ENCODE peak calls at places on chromosomes 12 and 14, in six cellular contexts. R is IMR-90, X is fibroblast of lung, M is DND-41, K is mesendoderm, E is SK-N-SH. B is an unnamed sample.

GRCh38 chr12:110537605-110538409 is 35.7 kb downstream of the RAD9B start:
- DNase-seq in R (no peak), X (peak), M (no peak), K (no peak), E (no peak), B (peak)

GRCh38 chr12:107319536-107320030 is 226.2 kb upstream of the CRY1 start:
- DNase-seq in R (no peak), X (peak), M (no peak), K (no peak), E (peak), B (no peak)

GRCh38 chr12:10641735-10642500 is 28.5 kb upstream of the MAGOHB start:
- DNase-seq in R (peak), X (peak), M (no peak), K (no peak), E (no peak), B (no peak)

GRCh38 chr14:97976861-97977260 is 1179.7 kb downstream of the VRK1 start:
- DNase-seq in R (no peak), X (no peak), M (peak), K (no peak), E (no peak), B (no peak)

GRCh38 chr12:9762369-9762768 is 1.7 kb upstream of the CD69 start:
- DNase-seq in R (no peak), X (no peak), M (no peak), K (no peak), E (no peak), B (no peak)

GRCh38 chr12:2615665-2616387 is 178.9 kb upstream of the FKBP4 start:
- DNase-seq in R (peak), X (peak), M (no peak), K (peak), E (no peak), B (peak)

GRCh38 chr12:46944771-46945170 is 119.0 kb upstream of the SLC38A4 start:
- DNase-seq in R (no peak), X (no peak), M (no peak), K (no peak), E (no peak), B (no peak)

GRCh38 chr14:64998455-64998931 is 11.8 kb downstream of the FNTB start:
- DNase-seq in R (peak), X (peak), M (no peak), K (no peak), E (no peak), B (no peak)

GRCh38 chr12:55188974-55189556 is 31.8 kb upstream of the OR10A7 start:
- DNase-seq in R (peak), X (peak), M (peak), K (peak), E (peak), B (no peak)

GRCh38 chr14:75208843-75209242 is 32.4 kb upstream of the TMED10 start:
- DNase-seq in R (no peak), X (no peak), M (no peak), K (no peak), E (no peak), B (no peak)

GRCh38 chr12:111529424-111530368 is 69.4 kb downstream of the ATXN2 start:
- DNase-seq in R (peak), X (peak), M (peak), K (peak), E (peak), B (no peak)

GRCh38 chr12:68824597-68825250 is 16.7 kb downstream of the MDM2 start:
- DNase-seq in R (no peak), X (no peak), M (no peak), K (no peak), E (no peak), B (no peak)

GRCh38 chr12:57237952-57238853 is 8.7 kb downstream of the SHMT2 start:
- DNase-seq in R (no peak), X (no peak), M (no peak), K (peak), E (peak), B (no peak)

GRCh38 chr12:99553461-99553860 is 94.1 kb upstream of the GARIN6 start:
- DNase-seq in R (no peak), X (no peak), M (no peak), K (no peak), E (no peak), B (no peak)

GRCh38 chr14:54220122-54220691 is 176.6 kb upstream of the CDKN3 start:
- DNase-seq in R (no peak), X (no peak), M (no peak), K (peak), E (peak), B (no peak)

GRCh38 chr14:54650331-54651017 is 83.5 kb downstream of the SAMD4A start:
- DNase-seq in R (peak), X (peak), M (no peak), K (peak), E (no peak), B (peak)

GRCh38 chr14:36300337-36300736 is 20.1 kb downstream of the MBIP start:
- DNase-seq in R (peak), X (peak), M (no peak), K (no peak), E (no peak), B (no peak)

GRCh38 chr14:73757876-73758391 is 43.8 kb upstream of the PNMA1 start:
- DNase-seq in R (no peak), X (no peak), M (no peak), K (no peak), E (peak), B (no peak)

GRCh38 chr12:38783304-38783703 is 122.1 kb downstream of the CPNE8 start:
- DNase-seq in R (no peak), X (no peak), M (no peak), K (peak), E (no peak), B (no peak)

GRCh38 chr14:95519699-95520098 is 3.2 kb upstream of the SYNE3 start:
- DNase-seq in R (peak), X (peak), M (peak), K (no peak), E (peak), B (peak)

GRCh38 chr12:76346798-76347420 is 1.3 kb downstream of the BBS10 start:
- DNase-seq in R (peak), X (peak), M (no peak), K (peak), E (peak), B (no peak)

GRCh38 chr12:113261847-113262470 is 40.7 kb downstream of the TPCN1 start:
- DNase-seq in R (peak), X (no peak), M (peak), K (no peak), E (no peak), B (no peak)

GRCh38 chr12:64968989-64969819 is 144.8 kb downstream of the TBC1D30 start:
- DNase-seq in R (no peak), X (no peak), M (no peak), K (peak), E (no peak), B (no peak)

GRCh38 chr12:9741726-9742125 is 8.8 kb upstream of the CLECL1 start:
- DNase-seq in R (no peak), X (no peak), M (peak), K (no peak), E (no peak), B (no peak)

GRCh38 chr12:107670999-107671643 is 14.5 kb upstream of the PWP1 start:
- DNase-seq in R (peak), X (no peak), M (peak), K (peak), E (no peak), B (no peak)

GRCh38 chr12:72390146-72390545 is 118.0 kb downstream of the TRHDE start:
- DNase-seq in R (no peak), X (no peak), M (no peak), K (no peak), E (no peak), B (no peak)

GRCh38 chr14:55125403-55125802 is 3.6 kb upstream of the LGALS3 start:
- DNase-seq in R (no peak), X (no peak), M (no peak), K (no peak), E (no peak), B (no peak)

GRCh38 chr12:110262442-110263388 is 18.3 kb upstream of the ATP2A2 start:
- DNase-seq in R (peak), X (no peak), M (no peak), K (no peak), E (no peak), B (peak)

GRCh38 chr14:89139404-89140247 is 277.4 kb downstream of the FOXN3 start:
- DNase-seq in R (no peak), X (peak), M (no peak), K (peak), E (no peak), B (no peak)

GRCh38 chr12:84117190-84117589 is 795.4 kb downstream of the SLC6A15 start:
- DNase-seq in R (no peak), X (no peak), M (no peak), K (no peak), E (no peak), B (no peak)

GRCh38 chr12:41190360-41190759 is 2.2 kb downstream of the PDZRN4 start:
- DNase-seq in R (no peak), X (peak), M (no peak), K (peak), E (peak), B (no peak)
- H3K4me3 ChIP-seq in R (no peak), X (no peak), M (no peak), K (no peak), E (no peak), B (no peak)

DNA sequence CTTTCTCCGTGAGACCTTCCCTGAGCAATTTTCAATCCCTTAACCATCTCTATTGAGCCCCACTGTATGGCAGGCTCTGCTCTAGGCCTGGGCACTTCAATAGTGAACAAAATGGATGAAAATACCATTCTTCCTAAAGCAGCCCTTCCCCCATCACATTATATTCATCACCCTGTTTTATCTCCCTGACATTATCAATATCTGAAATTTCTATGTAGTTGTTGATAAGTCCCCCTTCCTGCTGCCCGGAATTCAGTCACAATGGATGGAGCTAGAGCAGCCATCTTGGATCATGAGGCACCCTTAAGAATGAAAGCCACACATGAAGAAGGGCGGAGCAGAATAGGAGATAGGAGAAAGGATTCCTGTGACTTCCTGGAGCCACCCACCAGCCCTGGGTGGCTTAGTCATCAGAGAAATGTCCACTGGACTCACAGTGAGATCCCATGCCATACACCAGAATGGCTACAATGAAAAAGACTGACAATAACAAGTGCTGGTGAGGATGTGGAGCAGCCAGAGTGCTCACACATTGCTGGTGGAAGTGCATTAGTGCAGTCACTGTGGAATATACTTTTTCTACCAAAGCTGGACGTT is 33.9 kb downstream of the SCARB1 start:
- DNase-seq in R (no peak), X (no peak), M (no peak), K (no peak), E (no peak), B (no peak)
- H3K9ac ChIP-seq in R (no peak), X (no peak), M (no peak), K (no peak), E (no peak), B (no peak)

DNA sequence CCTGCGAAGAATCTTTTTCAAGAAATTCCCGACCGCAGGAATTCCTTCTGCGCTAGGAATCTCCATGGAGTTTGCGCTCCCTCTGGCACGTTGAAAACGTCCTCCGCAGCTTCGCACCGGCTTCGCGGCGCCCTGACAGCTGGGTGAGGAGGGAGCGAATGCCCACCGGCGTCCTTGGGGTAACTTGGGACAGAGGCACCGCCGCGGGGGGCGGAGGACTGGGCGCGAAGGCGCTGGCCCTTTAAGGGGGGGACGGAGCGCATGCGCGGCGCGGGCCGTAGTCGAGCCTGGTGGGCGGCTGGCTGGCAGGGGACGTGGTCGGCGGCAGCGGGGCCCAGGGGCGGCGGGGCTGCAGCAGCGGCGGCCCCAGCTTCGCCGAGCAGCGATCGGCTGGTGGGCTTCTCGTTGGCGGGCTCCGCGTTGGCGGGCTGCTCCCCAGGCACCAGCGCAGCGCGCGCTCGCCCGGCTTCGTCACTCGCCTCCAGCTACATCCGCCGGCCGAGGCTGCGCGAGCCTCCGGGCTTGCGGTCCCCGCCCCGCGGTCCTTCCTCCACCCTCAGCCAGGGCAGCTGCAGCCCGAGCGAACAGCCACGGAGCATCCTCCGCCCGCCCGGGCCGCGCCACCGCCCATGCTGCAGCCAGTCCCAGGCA is at the start of gene VASH1:
- DNase-seq in R (peak), X (peak), M (no peak), K (peak), E (peak), B (peak)
- H3K4me3 ChIP-seq in R (peak), X (peak), M (no peak), K (peak), E (peak), B (peak)

GRCh38 chr12:6211421-6211869 is 11.2 kb downstream of the CD9 start:
- DNase-seq in R (peak), X (peak), M (no peak), K (no peak), E (no peak), B (no peak)
- H3K9ac ChIP-seq in R (no peak), X (no peak), M (no peak), K (no peak), E (no peak), B (peak)

DNA sequence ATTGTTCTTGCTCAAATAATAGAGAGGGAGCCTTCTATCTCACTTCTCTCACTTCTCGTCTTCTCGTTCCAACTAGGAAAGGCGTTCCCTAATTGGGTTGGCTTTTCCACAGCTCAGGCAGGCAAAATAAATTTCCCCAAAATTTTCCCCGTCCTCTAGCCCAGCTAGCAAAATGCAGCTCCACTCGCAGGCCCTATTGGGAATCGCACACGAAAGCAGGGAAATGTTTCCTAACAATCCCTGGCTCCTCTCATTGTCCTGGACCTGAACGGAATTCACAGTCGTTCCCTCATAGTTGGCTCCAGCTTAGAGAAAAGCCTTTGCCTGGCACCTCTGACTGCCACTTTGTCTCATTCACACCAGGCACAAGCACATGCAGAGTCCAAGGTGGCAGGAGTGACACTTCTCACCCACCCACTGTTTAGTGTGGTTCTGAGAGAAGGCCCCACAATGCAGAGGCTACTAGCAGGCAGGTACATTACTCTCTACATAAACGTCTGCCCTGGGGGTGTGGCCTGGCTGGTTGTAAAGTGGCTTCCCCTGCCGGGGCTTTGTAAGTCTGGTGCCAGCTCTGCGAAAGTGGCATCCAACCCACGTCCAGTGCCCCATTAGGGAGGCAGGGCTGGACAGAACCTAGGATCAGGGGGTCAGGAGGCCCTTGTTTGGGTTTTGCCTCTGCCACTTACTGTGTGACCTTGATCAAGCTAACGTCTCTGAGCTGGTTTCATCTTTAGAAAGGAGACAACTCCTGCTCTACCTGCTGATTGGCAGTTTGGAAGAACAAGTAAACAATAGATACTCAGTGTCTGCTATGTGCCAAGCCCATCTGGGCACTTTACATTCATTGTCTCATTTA is 4.2 kb downstream of the SERPINA10 start:
- DNase-seq in R (no peak), X (no peak), M (no peak), K (peak), E (no peak), B (no peak)
- H3K4me3 ChIP-seq in R (no peak), X (no peak), M (no peak), K (no peak), E (no peak), B (no peak)

GRCh38 chr14:100567877-100568163 is 19.4 kb downstream of the BEGAIN start:
- DNase-seq in R (no peak), X (no peak), M (no peak), K (no peak), E (no peak), B (no peak)

GRCh38 chr14:100566119-100566518 is 21.1 kb downstream of the BEGAIN start:
- DNase-seq in R (no peak), X (no peak), M (no peak), K (no peak), E (no peak), B (no peak)

GRCh38 chr14:100567009-100567876 is 20.0 kb downstream of the BEGAIN start:
- DNase-seq in R (no peak), X (no peak), M (peak), K (no peak), E (peak), B (no peak)

GRCh38 chr14:100565650-100566049 is 21.6 kb downstream of the BEGAIN start:
- DNase-seq in R (no peak), X (no peak), M (no peak), K (no peak), E (no peak), B (no peak)

DNA sequence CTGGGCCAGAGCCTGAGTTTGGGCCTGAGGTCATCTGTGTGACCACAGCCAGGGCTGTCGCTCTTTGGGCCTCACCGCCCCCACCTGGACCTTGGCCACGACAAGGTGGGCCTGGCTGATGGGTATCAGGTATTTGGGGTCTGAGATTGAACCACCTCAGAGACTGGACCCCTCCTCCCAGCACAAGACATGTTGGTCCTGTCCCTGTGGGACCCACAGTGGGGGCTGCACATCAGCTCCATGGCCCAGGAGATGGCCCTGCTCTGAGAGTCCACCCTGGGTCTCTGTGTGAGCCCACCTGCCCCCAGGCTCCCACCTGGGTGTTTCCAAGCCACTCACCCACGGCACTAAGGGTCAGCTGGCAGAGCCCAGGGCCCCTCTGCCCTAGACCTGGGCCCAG is 20.6 kb downstream of the BEGAIN start:
- DNase-seq in R (no peak), X (no peak), M (no peak), K (no peak), E (no peak), B (no peak)
- H3K9ac ChIP-seq in R (no peak), X (no peak), M (no peak), K (no peak), E (no peak), B (no peak)